ENCODE peak calls at places on chromosomes 16 and 17, in six cellular contexts. One of them, this sample, is unnamed.

GRCh38 chr16:67961551-67961957 is 6.9 kb downstream of the SLC12A4 start:
- DNase-seq in GM18507: no peak
- DNase-seq in activated T-helper 9 cell treated with anti-CD3 and anti-CD28 coated beads, Interleukin-2, amount 50 U/mL, for 16 hours: no peak
- DNase-seq in foreskin keratinocyte: peak
- DNase-seq in Daoy: no peak
- DNase-seq in GOT3: no peak
- DNase-seq in this sample: no peak

GRCh38 chr17:27981978-27982377 is 60.5 kb upstream of the NLK start:
- DNase-seq in GM18507: no peak
- DNase-seq in activated T-helper 9 cell treated with anti-CD3 and anti-CD28 coated beads, Interleukin-2, amount 50 U/mL, for 16 hours: no peak
- DNase-seq in foreskin keratinocyte: no peak
- DNase-seq in Daoy: no peak
- DNase-seq in GOT3: no peak
- DNase-seq in this sample: no peak

GRCh38 chr16:75798714-75799113 is 72.4 kb upstream of the CPHXL start:
- DNase-seq in GM18507: no peak
- DNase-seq in activated T-helper 9 cell treated with anti-CD3 and anti-CD28 coated beads, Interleukin-2, amount 50 U/mL, for 16 hours: no peak
- DNase-seq in foreskin keratinocyte: no peak
- DNase-seq in Daoy: no peak
- DNase-seq in GOT3: no peak
- DNase-seq in this sample: no peak

GRCh38 chr17:82217530-82218204 is 5.0 kb upstream of the CCDC57 start:
- DNase-seq in GM18507: no peak
- DNase-seq in activated T-helper 9 cell treated with anti-CD3 and anti-CD28 coated beads, Interleukin-2, amount 50 U/mL, for 16 hours: no peak
- DNase-seq in foreskin keratinocyte: no peak
- DNase-seq in Daoy: peak
- DNase-seq in GOT3: no peak
- DNase-seq in this sample: peak

GRCh38 chr16:1030381-1030901 is 42.1 kb upstream of the SSTR5 start:
- DNase-seq in GM18507: no peak
- DNase-seq in activated T-helper 9 cell treated with anti-CD3 and anti-CD28 coated beads, Interleukin-2, amount 50 U/mL, for 16 hours: no peak
- DNase-seq in foreskin keratinocyte: no peak
- DNase-seq in Daoy: no peak
- DNase-seq in GOT3: no peak
- DNase-seq in this sample: no peak

GRCh38 chr17:55720917-55721836 is 1.5 kb downstream of the TMEM100 start:
- DNase-seq in GM18507: no peak
- DNase-seq in activated T-helper 9 cell treated with anti-CD3 and anti-CD28 coated beads, Interleukin-2, amount 50 U/mL, for 16 hours: no peak
- DNase-seq in foreskin keratinocyte: no peak
- DNase-seq in Daoy: no peak
- DNase-seq in GOT3: no peak
- DNase-seq in this sample: no peak

GRCh38 chr17:63433746-63434591 is 12.1 kb downstream of the CYB561 start:
- DNase-seq in GM18507: no peak
- DNase-seq in activated T-helper 9 cell treated with anti-CD3 and anti-CD28 coated beads, Interleukin-2, amount 50 U/mL, for 16 hours: no peak
- DNase-seq in foreskin keratinocyte: peak
- DNase-seq in Daoy: peak
- DNase-seq in GOT3: peak
- DNase-seq in this sample: peak

GRCh38 chr17:51454456-51454978 is 194.2 kb downstream of the UTP18 start:
- DNase-seq in GM18507: no peak
- DNase-seq in activated T-helper 9 cell treated with anti-CD3 and anti-CD28 coated beads, Interleukin-2, amount 50 U/mL, for 16 hours: no peak
- DNase-seq in foreskin keratinocyte: no peak
- DNase-seq in Daoy: no peak
- DNase-seq in GOT3: no peak
- DNase-seq in this sample: no peak

GRCh38 chr16:84795338-84796053 is 24.3 kb upstream of the CRISPLD2 start:
- DNase-seq in GM18507: no peak
- DNase-seq in activated T-helper 9 cell treated with anti-CD3 and anti-CD28 coated beads, Interleukin-2, amount 50 U/mL, for 16 hours: no peak
- DNase-seq in foreskin keratinocyte: no peak
- DNase-seq in Daoy: peak
- DNase-seq in GOT3: no peak
- DNase-seq in this sample: peak

GRCh38 chr17:75666959-75667790 is at the start of the genes RECQL5 and SAP30BP:
- DNase-seq in GM18507: peak
- DNase-seq in activated T-helper 9 cell treated with anti-CD3 and anti-CD28 coated beads, Interleukin-2, amount 50 U/mL, for 16 hours: peak
- DNase-seq in foreskin keratinocyte: peak
- DNase-seq in Daoy: peak
- DNase-seq in GOT3: peak
- DNase-seq in this sample: peak

GRCh38 chr16:59612094-59612493 is 878.0 kb upstream of the GOT2 start:
- DNase-seq in GM18507: no peak
- DNase-seq in activated T-helper 9 cell treated with anti-CD3 and anti-CD28 coated beads, Interleukin-2, amount 50 U/mL, for 16 hours: no peak
- DNase-seq in foreskin keratinocyte: no peak
- DNase-seq in Daoy: no peak
- DNase-seq in GOT3: no peak
- DNase-seq in this sample: no peak

GRCh38 chr17:1736348-1737281 is 6.1 kb upstream of the SERPINF2 start:
- DNase-seq in GM18507: peak
- DNase-seq in activated T-helper 9 cell treated with anti-CD3 and anti-CD28 coated beads, Interleukin-2, amount 50 U/mL, for 16 hours: peak
- DNase-seq in foreskin keratinocyte: peak
- DNase-seq in Daoy: peak
- DNase-seq in GOT3: no peak
- DNase-seq in this sample: no peak

GRCh38 chr16:87464691-87465300 is 28.0 kb downstream of the ZCCHC14 start:
- DNase-seq in GM18507: no peak
- DNase-seq in activated T-helper 9 cell treated with anti-CD3 and anti-CD28 coated beads, Interleukin-2, amount 50 U/mL, for 16 hours: peak
- DNase-seq in foreskin keratinocyte: peak
- DNase-seq in Daoy: peak
- DNase-seq in GOT3: peak
- DNase-seq in this sample: peak

GRCh38 chr17:45227631-45228120 is 6.0 kb downstream of the FMNL1 start:
- DNase-seq in GM18507: no peak
- DNase-seq in activated T-helper 9 cell treated with anti-CD3 and anti-CD28 coated beads, Interleukin-2, amount 50 U/mL, for 16 hours: no peak
- DNase-seq in foreskin keratinocyte: no peak
- DNase-seq in Daoy: no peak
- DNase-seq in GOT3: no peak
- DNase-seq in this sample: no peak

GRCh38 chr17:21816592-21817567 is 124.6 kb downstream of the KCNJ18 start:
- DNase-seq in GM18507: no peak
- DNase-seq in activated T-helper 9 cell treated with anti-CD3 and anti-CD28 coated beads, Interleukin-2, amount 50 U/mL, for 16 hours: no peak
- DNase-seq in foreskin keratinocyte: no peak
- DNase-seq in Daoy: no peak
- DNase-seq in GOT3: no peak
- DNase-seq in this sample: no peak

GRCh38 chr17:42101513-42102292 is 3.4 kb upstream of the ZNF385C start:
- DNase-seq in GM18507: peak
- DNase-seq in activated T-helper 9 cell treated with anti-CD3 and anti-CD28 coated beads, Interleukin-2, amount 50 U/mL, for 16 hours: peak
- DNase-seq in foreskin keratinocyte: no peak
- DNase-seq in Daoy: peak
- DNase-seq in GOT3: no peak
- DNase-seq in this sample: peak

GRCh38 chr17:50355336-50355700 is 9.4 kb downstream of the XYLT2 start:
- DNase-seq in GM18507: no peak
- DNase-seq in activated T-helper 9 cell treated with anti-CD3 and anti-CD28 coated beads, Interleukin-2, amount 50 U/mL, for 16 hours: no peak
- DNase-seq in foreskin keratinocyte: no peak
- DNase-seq in Daoy: no peak
- DNase-seq in GOT3: no peak
- DNase-seq in this sample: no peak

GRCh38 chr17:37673386-37673785 is 30.1 kb upstream of the DDX52 start:
- DNase-seq in GM18507: no peak
- DNase-seq in activated T-helper 9 cell treated with anti-CD3 and anti-CD28 coated beads, Interleukin-2, amount 50 U/mL, for 16 hours: no peak
- DNase-seq in foreskin keratinocyte: no peak
- DNase-seq in Daoy: no peak
- DNase-seq in GOT3: no peak
- DNase-seq in this sample: no peak

GRCh38 chr16:54286330-54287017 is at the start of gene IRX3:
- DNase-seq in GM18507: no peak
- DNase-seq in activated T-helper 9 cell treated with anti-CD3 and anti-CD28 coated beads, Interleukin-2, amount 50 U/mL, for 16 hours: no peak
- DNase-seq in foreskin keratinocyte: peak
- DNase-seq in Daoy: peak
- DNase-seq in GOT3: peak
- DNase-seq in this sample: peak

GRCh38 chr17:58060596-58061191 is 22.5 kb upstream of the DYNLL2 start:
- DNase-seq in GM18507: no peak
- DNase-seq in activated T-helper 9 cell treated with anti-CD3 and anti-CD28 coated beads, Interleukin-2, amount 50 U/mL, for 16 hours: no peak
- DNase-seq in foreskin keratinocyte: peak
- DNase-seq in Daoy: peak
- DNase-seq in GOT3: no peak
- DNase-seq in this sample: no peak

GRCh38 chr16:15880909-15881308 is 7.5 kb downstream of the CEP20 start:
- DNase-seq in GM18507: no peak
- DNase-seq in activated T-helper 9 cell treated with anti-CD3 and anti-CD28 coated beads, Interleukin-2, amount 50 U/mL, for 16 hours: no peak
- DNase-seq in foreskin keratinocyte: no peak
- DNase-seq in Daoy: no peak
- DNase-seq in GOT3: no peak
- DNase-seq in this sample: no peak

GRCh38 chr16:88763502-88764053 is 21.4 kb downstream of the PIEZO1 start:
- DNase-seq in GM18507: no peak
- DNase-seq in activated T-helper 9 cell treated with anti-CD3 and anti-CD28 coated beads, Interleukin-2, amount 50 U/mL, for 16 hours: no peak
- DNase-seq in foreskin keratinocyte: no peak
- DNase-seq in Daoy: no peak
- DNase-seq in GOT3: no peak
- DNase-seq in this sample: no peak

GRCh38 chr16:87834668-87835473 is 34.4 kb downstream of the SLC7A5 start:
- DNase-seq in GM18507: no peak
- DNase-seq in activated T-helper 9 cell treated with anti-CD3 and anti-CD28 coated beads, Interleukin-2, amount 50 U/mL, for 16 hours: no peak
- DNase-seq in foreskin keratinocyte: no peak
- DNase-seq in Daoy: no peak
- DNase-seq in GOT3: no peak
- DNase-seq in this sample: no peak

GRCh38 chr17:40471856-40472732 is 28.8 kb downstream of the IGFBP4 start:
- DNase-seq in GM18507: no peak
- DNase-seq in activated T-helper 9 cell treated with anti-CD3 and anti-CD28 coated beads, Interleukin-2, amount 50 U/mL, for 16 hours: no peak
- DNase-seq in foreskin keratinocyte: peak
- DNase-seq in Daoy: no peak
- DNase-seq in GOT3: no peak
- DNase-seq in this sample: no peak

GRCh38 chr16:87076950-87077749 is 240.0 kb downstream of the C16orf95 start:
- DNase-seq in GM18507: peak
- DNase-seq in activated T-helper 9 cell treated with anti-CD3 and anti-CD28 coated beads, Interleukin-2, amount 50 U/mL, for 16 hours: no peak
- DNase-seq in foreskin keratinocyte: peak
- DNase-seq in Daoy: peak
- DNase-seq in GOT3: no peak
- DNase-seq in this sample: no peak

GRCh38 chr17:7612294-7612640 is 2.4 kb downstream of the FXR2 start:
- DNase-seq in GM18507: no peak
- DNase-seq in activated T-helper 9 cell treated with anti-CD3 and anti-CD28 coated beads, Interleukin-2, amount 50 U/mL, for 16 hours: no peak
- DNase-seq in foreskin keratinocyte: no peak
- DNase-seq in Daoy: no peak
- DNase-seq in GOT3: no peak
- DNase-seq in this sample: no peak

GRCh38 chr16:5633845-5634440 is 536.3 kb upstream of the EEF2KMT start:
- DNase-seq in GM18507: peak
- DNase-seq in activated T-helper 9 cell treated with anti-CD3 and anti-CD28 coated beads, Interleukin-2, amount 50 U/mL, for 16 hours: no peak
- DNase-seq in foreskin keratinocyte: peak
- DNase-seq in Daoy: no peak
- DNase-seq in GOT3: no peak
- DNase-seq in this sample: no peak

GRCh38 chr17:48873212-48873611 is 19.4 kb upstream of the ATP5MC1 start:
- DNase-seq in GM18507: no peak
- DNase-seq in activated T-helper 9 cell treated with anti-CD3 and anti-CD28 coated beads, Interleukin-2, amount 50 U/mL, for 16 hours: no peak
- DNase-seq in foreskin keratinocyte: no peak
- DNase-seq in Daoy: no peak
- DNase-seq in GOT3: no peak
- DNase-seq in this sample: no peak

GRCh38 chr16:65414284-65414984 is 292.6 kb upstream of the CDH11 start:
- DNase-seq in GM18507: no peak
- DNase-seq in activated T-helper 9 cell treated with anti-CD3 and anti-CD28 coated beads, Interleukin-2, amount 50 U/mL, for 16 hours: no peak
- DNase-seq in foreskin keratinocyte: peak
- DNase-seq in Daoy: peak
- DNase-seq in GOT3: peak
- DNase-seq in this sample: peak

GRCh38 chr16:53974484-53975115 is 270.6 kb downstream of the FTO start:
- DNase-seq in GM18507: no peak
- DNase-seq in activated T-helper 9 cell treated with anti-CD3 and anti-CD28 coated beads, Interleukin-2, amount 50 U/mL, for 16 hours: no peak
- DNase-seq in foreskin keratinocyte: no peak
- DNase-seq in Daoy: no peak
- DNase-seq in GOT3: no peak
- DNase-seq in this sample: no peak

GRCh38 chr17:81260641-81261040 is 21.5 kb downstream of the NDUFAF8 start:
- DNase-seq in GM18507: no peak
- DNase-seq in activated T-helper 9 cell treated with anti-CD3 and anti-CD28 coated beads, Interleukin-2, amount 50 U/mL, for 16 hours: no peak
- DNase-seq in foreskin keratinocyte: no peak
- DNase-seq in Daoy: no peak
- DNase-seq in GOT3: no peak
- DNase-seq in this sample: no peak

GRCh38 chr16:35497399-35497798 is 2038.0 kb downstream of the TP53TG3F start:
- DNase-seq in GM18507: no peak
- DNase-seq in activated T-helper 9 cell treated with anti-CD3 and anti-CD28 coated beads, Interleukin-2, amount 50 U/mL, for 16 hours: no peak
- DNase-seq in foreskin keratinocyte: no peak
- DNase-seq in Daoy: no peak
- DNase-seq in GOT3: no peak
- DNase-seq in this sample: no peak

GRCh38 chr16:50708373-50709060 is 15.1 kb downstream of the NOD2 start:
- DNase-seq in GM18507: no peak
- DNase-seq in activated T-helper 9 cell treated with anti-CD3 and anti-CD28 coated beads, Interleukin-2, amount 50 U/mL, for 16 hours: no peak
- DNase-seq in foreskin keratinocyte: no peak
- DNase-seq in Daoy: no peak
- DNase-seq in GOT3: no peak
- DNase-seq in this sample: no peak

GRCh38 chr17:4405038-4405669 is 28.6 kb upstream of the SPNS3 start:
- DNase-seq in GM18507: no peak
- DNase-seq in activated T-helper 9 cell treated with anti-CD3 and anti-CD28 coated beads, Interleukin-2, amount 50 U/mL, for 16 hours: no peak
- DNase-seq in foreskin keratinocyte: no peak
- DNase-seq in Daoy: no peak
- DNase-seq in GOT3: no peak
- DNase-seq in this sample: no peak

This sample was measured in GM04503.